ENCODE peak calls at places on chromosomes 4 and X, in ten cellular contexts. One of them, this sample, is unnamed.

GRCh38 chr4:77443941-77444340 is 161.7 kb upstream of the CXCL13 start:
- DNase-seq in lung: no peak
- DNase-seq in SW 1271: no peak
- DNase-seq in lower lobe of right lung: no peak
- DNase-seq in stimulated activated CD8-positive, alpha-beta memory T cell treated with anti-CD3 and anti-CD28 coated beads, Interleukin-7, amount 100 ng/mL, for 48 hours: no peak
- DNase-seq in skeletal muscle cell: peak
- DNase-seq in T-helper 2 cell: no peak
- DNase-seq in head of caudate nucleus: no peak
- DNase-seq in heart left ventricle: no peak
- DNase-seq in HFF-Myc: no peak
- DNase-seq in this sample: no peak

GRCh38 chr4:122832732-122833131 is 6.1 kb downstream of the FGF2 start:
- DNase-seq in HFF-Myc: no peak
- DNase-seq in lung: no peak
- DNase-seq in stimulated activated CD8-positive, alpha-beta memory T cell treated with anti-CD3 and anti-CD28 coated beads, Interleukin-7, amount 100 ng/mL, for 48 hours: no peak
- DNase-seq in head of caudate nucleus: no peak
- DNase-seq in heart left ventricle: no peak
- DNase-seq in SW 1271: no peak
- DNase-seq in skeletal muscle cell: no peak
- DNase-seq in lower lobe of right lung: no peak
- DNase-seq in T-helper 2 cell: no peak
- DNase-seq in this sample: no peak

GRCh38 chr4:112381996-112382692 is 85.0 kb downstream of the ALPK1 start:
- DNase-seq in HFF-Myc: no peak
- DNase-seq in T-helper 2 cell: no peak
- DNase-seq in lung: no peak
- DNase-seq in lower lobe of right lung: no peak
- DNase-seq in skeletal muscle cell: no peak
- DNase-seq in head of caudate nucleus: no peak
- DNase-seq in heart left ventricle: no peak
- DNase-seq in stimulated activated CD8-positive, alpha-beta memory T cell treated with anti-CD3 and anti-CD28 coated beads, Interleukin-7, amount 100 ng/mL, for 48 hours: no peak
- DNase-seq in SW 1271: no peak
- DNase-seq in this sample: no peak

GRCh38 chr4:124713213-124713592 is 671 bp upstream of the ANKRD50 start:
- DNase-seq in HFF-Myc: no peak
- DNase-seq in lower lobe of right lung: peak
- DNase-seq in heart left ventricle: peak
- DNase-seq in head of caudate nucleus: peak
- DNase-seq in T-helper 2 cell: no peak
- DNase-seq in skeletal muscle cell: peak
- DNase-seq in lung: peak
- DNase-seq in stimulated activated CD8-positive, alpha-beta memory T cell treated with anti-CD3 and anti-CD28 coated beads, Interleukin-7, amount 100 ng/mL, for 48 hours: no peak
- DNase-seq in SW 1271: peak
- DNase-seq in this sample: peak

GRCh38 chr4:77215107-77215506 is 58.1 kb downstream of the CCNG2 start:
- DNase-seq in heart left ventricle: no peak
- DNase-seq in lung: no peak
- DNase-seq in HFF-Myc: no peak
- DNase-seq in SW 1271: no peak
- DNase-seq in T-helper 2 cell: no peak
- DNase-seq in stimulated activated CD8-positive, alpha-beta memory T cell treated with anti-CD3 and anti-CD28 coated beads, Interleukin-7, amount 100 ng/mL, for 48 hours: no peak
- DNase-seq in head of caudate nucleus: no peak
- DNase-seq in lower lobe of right lung: no peak
- DNase-seq in skeletal muscle cell: no peak
- DNase-seq in this sample: no peak

GRCh38 chr4:1027916-1028240 is 16.5 kb downstream of the FGFRL1 start:
- DNase-seq in SW 1271: no peak
- DNase-seq in lower lobe of right lung: no peak
- DNase-seq in lung: no peak
- DNase-seq in stimulated activated CD8-positive, alpha-beta memory T cell treated with anti-CD3 and anti-CD28 coated beads, Interleukin-7, amount 100 ng/mL, for 48 hours: no peak
- DNase-seq in head of caudate nucleus: no peak
- DNase-seq in T-helper 2 cell: no peak
- DNase-seq in heart left ventricle: no peak
- DNase-seq in skeletal muscle cell: no peak
- DNase-seq in HFF-Myc: no peak
- DNase-seq in this sample: no peak

GRCh38 chr4:83255584-83255983 is 29.0 kb downstream of the COQ2 start:
- DNase-seq in head of caudate nucleus: no peak
- DNase-seq in lung: no peak
- DNase-seq in HFF-Myc: peak
- DNase-seq in SW 1271: peak
- DNase-seq in heart left ventricle: no peak
- DNase-seq in stimulated activated CD8-positive, alpha-beta memory T cell treated with anti-CD3 and anti-CD28 coated beads, Interleukin-7, amount 100 ng/mL, for 48 hours: no peak
- DNase-seq in T-helper 2 cell: no peak
- DNase-seq in lower lobe of right lung: no peak
- DNase-seq in skeletal muscle cell: peak
- DNase-seq in this sample: no peak

GRCh38 chr4:10114607-10115006 is 2.0 kb downstream of the WDR1 start:
- DNase-seq in HFF-Myc: no peak
- DNase-seq in heart left ventricle: no peak
- DNase-seq in lung: no peak
- DNase-seq in T-helper 2 cell: no peak
- DNase-seq in skeletal muscle cell: no peak
- DNase-seq in SW 1271: no peak
- DNase-seq in head of caudate nucleus: no peak
- DNase-seq in lower lobe of right lung: no peak
- DNase-seq in stimulated activated CD8-positive, alpha-beta memory T cell treated with anti-CD3 and anti-CD28 coated beads, Interleukin-7, amount 100 ng/mL, for 48 hours: no peak
- DNase-seq in this sample: no peak

GRCh38 chr4:177671387-177671786 is 229.2 kb upstream of the AGA start:
- DNase-seq in stimulated activated CD8-positive, alpha-beta memory T cell treated with anti-CD3 and anti-CD28 coated beads, Interleukin-7, amount 100 ng/mL, for 48 hours: no peak
- DNase-seq in HFF-Myc: no peak
- DNase-seq in lower lobe of right lung: no peak
- DNase-seq in skeletal muscle cell: no peak
- DNase-seq in T-helper 2 cell: no peak
- DNase-seq in lung: no peak
- DNase-seq in head of caudate nucleus: no peak
- DNase-seq in SW 1271: no peak
- DNase-seq in heart left ventricle: no peak
- DNase-seq in this sample: no peak

GRCh38 chr4:17667653-17668201 is 53.3 kb downstream of the MED28 start:
- DNase-seq in T-helper 2 cell: no peak
- DNase-seq in heart left ventricle: no peak
- DNase-seq in stimulated activated CD8-positive, alpha-beta memory T cell treated with anti-CD3 and anti-CD28 coated beads, Interleukin-7, amount 100 ng/mL, for 48 hours: no peak
- DNase-seq in head of caudate nucleus: no peak
- DNase-seq in lower lobe of right lung: no peak
- DNase-seq in skeletal muscle cell: no peak
- DNase-seq in HFF-Myc: no peak
- DNase-seq in lung: no peak
- DNase-seq in SW 1271: no peak
- DNase-seq in this sample: no peak

GRCh38 chrX:138890491-138890890 is 179.0 kb upstream of the FGF13 start:
- DNase-seq in heart left ventricle: no peak
- DNase-seq in skeletal muscle cell: no peak
- DNase-seq in T-helper 2 cell: no peak
- DNase-seq in head of caudate nucleus: no peak
- DNase-seq in stimulated activated CD8-positive, alpha-beta memory T cell treated with anti-CD3 and anti-CD28 coated beads, Interleukin-7, amount 100 ng/mL, for 48 hours: no peak
- DNase-seq in lower lobe of right lung: no peak
- DNase-seq in SW 1271: no peak
- DNase-seq in HFF-Myc: no peak
- DNase-seq in lung: no peak
- DNase-seq in this sample: no peak

GRCh38 chrX:119272882-119273806 is 37.1 kb downstream of the PGRMC1 start:
- DNase-seq in SW 1271: no peak
- DNase-seq in lung: no peak
- DNase-seq in stimulated activated CD8-positive, alpha-beta memory T cell treated with anti-CD3 and anti-CD28 coated beads, Interleukin-7, amount 100 ng/mL, for 48 hours: peak
- DNase-seq in heart left ventricle: peak
- DNase-seq in T-helper 2 cell: peak
- DNase-seq in HFF-Myc: no peak
- DNase-seq in skeletal muscle cell: no peak
- DNase-seq in lower lobe of right lung: peak
- DNase-seq in head of caudate nucleus: no peak
- DNase-seq in this sample: no peak

GRCh38 chrX:112714357-112714918 is 34.7 kb upstream of the LHFPL1 start:
- DNase-seq in HFF-Myc: no peak
- DNase-seq in lung: no peak
- DNase-seq in SW 1271: no peak
- DNase-seq in T-helper 2 cell: no peak
- DNase-seq in lower lobe of right lung: no peak
- DNase-seq in heart left ventricle: no peak
- DNase-seq in skeletal muscle cell: no peak
- DNase-seq in stimulated activated CD8-positive, alpha-beta memory T cell treated with anti-CD3 and anti-CD28 coated beads, Interleukin-7, amount 100 ng/mL, for 48 hours: no peak
- DNase-seq in head of caudate nucleus: no peak
- DNase-seq in this sample: no peak

GRCh38 chr4:125060376-125060775 is 254.4 kb upstream of the FAT4 start:
- DNase-seq in stimulated activated CD8-positive, alpha-beta memory T cell treated with anti-CD3 and anti-CD28 coated beads, Interleukin-7, amount 100 ng/mL, for 48 hours: no peak
- DNase-seq in heart left ventricle: no peak
- DNase-seq in head of caudate nucleus: no peak
- DNase-seq in lung: no peak
- DNase-seq in SW 1271: no peak
- DNase-seq in T-helper 2 cell: no peak
- DNase-seq in skeletal muscle cell: no peak
- DNase-seq in lower lobe of right lung: no peak
- DNase-seq in HFF-Myc: no peak
- DNase-seq in this sample: no peak